ENCODE peak calls at places on chromosome 19, in eight cellular contexts. One of them, this sample, is unnamed.

GRCh38 chr19:13015361-13016231 is 20.3 kb downstream of the NFIX start:
- DNase-seq in stimulated activated CD4-positive, alpha-beta T cell treated with anti-CD3 and anti-CD28 coated beads, Interleukin-4, amount 100 ng/mL, for 4 hours: no peak
- DNase-seq in cardiac muscle cell: peak; percentile 53
- DNase-seq in AG04450: no peak
- DNase-seq in foreskin fibroblast: no peak
- DNase-seq in GF-D8: no peak
- DNase-seq in fibroblast of the aortic adventitia: peak; percentile 73
- DNase-seq in anterior cingulate cortex: no peak
- DNase-seq in this sample: no peak

GRCh38 chr19:11159598-11160001 is 4.0 kb upstream of the SPC24 start:
- DNase-seq in stimulated activated CD4-positive, alpha-beta T cell treated with anti-CD3 and anti-CD28 coated beads, Interleukin-4, amount 100 ng/mL, for 4 hours: no peak
- DNase-seq in cardiac muscle cell: peak; percentile 69
- DNase-seq in AG04450: no peak
- DNase-seq in foreskin fibroblast: no peak
- DNase-seq in GF-D8: no peak
- DNase-seq in fibroblast of the aortic adventitia: no peak
- DNase-seq in anterior cingulate cortex: no peak
- DNase-seq in this sample: no peak

GRCh38 chr19:15430526-15431120 is 11.8 kb upstream of the AKAP8L start:
- DNase-seq in stimulated activated CD4-positive, alpha-beta T cell treated with anti-CD3 and anti-CD28 coated beads, Interleukin-4, amount 100 ng/mL, for 4 hours: no peak
- DNase-seq in cardiac muscle cell: no peak
- DNase-seq in AG04450: no peak
- DNase-seq in foreskin fibroblast: no peak
- DNase-seq in GF-D8: no peak
- DNase-seq in fibroblast of the aortic adventitia: no peak
- DNase-seq in anterior cingulate cortex: no peak
- DNase-seq in this sample: no peak

GRCh38 chr19:11445141-11445540 is 9.7 kb downstream of the PRKCSH start:
- DNase-seq in stimulated activated CD4-positive, alpha-beta T cell treated with anti-CD3 and anti-CD28 coated beads, Interleukin-4, amount 100 ng/mL, for 4 hours: no peak
- DNase-seq in cardiac muscle cell: no peak
- DNase-seq in AG04450: no peak
- DNase-seq in foreskin fibroblast: no peak
- DNase-seq in GF-D8: no peak
- DNase-seq in fibroblast of the aortic adventitia: no peak
- DNase-seq in anterior cingulate cortex: no peak
- DNase-seq in this sample: no peak

GRCh38 chr19:4547303-4548237 is 7.7 kb upstream of the LRG1 start:
- DNase-seq in stimulated activated CD4-positive, alpha-beta T cell treated with anti-CD3 and anti-CD28 coated beads, Interleukin-4, amount 100 ng/mL, for 4 hours: peak; percentile 11
- DNase-seq in cardiac muscle cell: peak; percentile 23
- DNase-seq in AG04450: no peak
- DNase-seq in foreskin fibroblast: no peak
- DNase-seq in GF-D8: no peak
- DNase-seq in fibroblast of the aortic adventitia: no peak
- DNase-seq in anterior cingulate cortex: no peak
- DNase-seq in this sample: no peak

GRCh38 chr19:43362179-43362578 is 8.7 kb downstream of the CD177 start:
- DNase-seq in stimulated activated CD4-positive, alpha-beta T cell treated with anti-CD3 and anti-CD28 coated beads, Interleukin-4, amount 100 ng/mL, for 4 hours: no peak
- DNase-seq in cardiac muscle cell: peak; percentile 45
- DNase-seq in AG04450: no peak
- DNase-seq in foreskin fibroblast: peak; percentile 24
- DNase-seq in GF-D8: no peak
- DNase-seq in fibroblast of the aortic adventitia: peak; percentile 4
- DNase-seq in anterior cingulate cortex: no peak
- DNase-seq in this sample: no peak

GRCh38 chr19:3129112-3129511 is 6.7 kb upstream of the GNA15 start:
- DNase-seq in stimulated activated CD4-positive, alpha-beta T cell treated with anti-CD3 and anti-CD28 coated beads, Interleukin-4, amount 100 ng/mL, for 4 hours: no peak
- DNase-seq in cardiac muscle cell: peak; percentile 76
- DNase-seq in AG04450: peak; percentile 18
- DNase-seq in foreskin fibroblast: peak; percentile 59
- DNase-seq in GF-D8: peak; percentile 26
- DNase-seq in fibroblast of the aortic adventitia: peak; percentile 84
- DNase-seq in anterior cingulate cortex: no peak
- DNase-seq in this sample: no peak

GRCh38 chr19:43739419-43739818 is 15.3 kb downstream of the SMG9 start:
- DNase-seq in stimulated activated CD4-positive, alpha-beta T cell treated with anti-CD3 and anti-CD28 coated beads, Interleukin-4, amount 100 ng/mL, for 4 hours: no peak
- DNase-seq in cardiac muscle cell: no peak
- DNase-seq in AG04450: no peak
- DNase-seq in foreskin fibroblast: no peak
- DNase-seq in GF-D8: no peak
- DNase-seq in fibroblast of the aortic adventitia: no peak
- DNase-seq in anterior cingulate cortex: no peak
- DNase-seq in this sample: no peak

GRCh38 chr19:39514840-39515550 is at the start of gene SELENOV:
- DNase-seq in stimulated activated CD4-positive, alpha-beta T cell treated with anti-CD3 and anti-CD28 coated beads, Interleukin-4, amount 100 ng/mL, for 4 hours: no peak
- DNase-seq in cardiac muscle cell: no peak
- DNase-seq in AG04450: no peak
- DNase-seq in foreskin fibroblast: no peak
- DNase-seq in GF-D8: no peak
- DNase-seq in fibroblast of the aortic adventitia: no peak
- DNase-seq in anterior cingulate cortex: no peak
- DNase-seq in this sample: no peak

GRCh38 chr19:28885965-28886364 is 327.0 kb downstream of the UQCRFS1 start:
- DNase-seq in stimulated activated CD4-positive, alpha-beta T cell treated with anti-CD3 and anti-CD28 coated beads, Interleukin-4, amount 100 ng/mL, for 4 hours: no peak
- DNase-seq in cardiac muscle cell: no peak
- DNase-seq in AG04450: no peak
- DNase-seq in foreskin fibroblast: no peak
- DNase-seq in GF-D8: no peak
- DNase-seq in fibroblast of the aortic adventitia: no peak
- DNase-seq in anterior cingulate cortex: no peak
- DNase-seq in this sample: no peak

GRCh38 chr19:33644284-33644836 is 22.6 kb downstream of the CHST8 start:
- DNase-seq in stimulated activated CD4-positive, alpha-beta T cell treated with anti-CD3 and anti-CD28 coated beads, Interleukin-4, amount 100 ng/mL, for 4 hours: no peak
- DNase-seq in cardiac muscle cell: no peak
- DNase-seq in AG04450: no peak
- DNase-seq in foreskin fibroblast: no peak
- DNase-seq in GF-D8: no peak
- DNase-seq in fibroblast of the aortic adventitia: no peak
- DNase-seq in anterior cingulate cortex: no peak
- DNase-seq in this sample: no peak

GRCh38 chr19:12745166-12745897 is 6.3 kb upstream of the BEST2 start:
- DNase-seq in stimulated activated CD4-positive, alpha-beta T cell treated with anti-CD3 and anti-CD28 coated beads, Interleukin-4, amount 100 ng/mL, for 4 hours: no peak
- DNase-seq in cardiac muscle cell: peak; percentile 36
- DNase-seq in AG04450: no peak
- DNase-seq in foreskin fibroblast: no peak
- DNase-seq in GF-D8: no peak
- DNase-seq in fibroblast of the aortic adventitia: no peak
- DNase-seq in anterior cingulate cortex: no peak
- DNase-seq in this sample: no peak